ENCODE peak calls at places on chromosomes 3 and 15, in six cellular contexts. B, X, M, Z, V and Y are unnamed samples.

GRCh38 chr3:171850324-171850697 is 7.2 kb downstream of the TMEM212 start:
- DNase-seq in M (no peak), Z (no peak), B (no peak), X (no peak), V (no peak), Y (no peak)

GRCh38 chr3:27357665-27358258 is 11.4 kb downstream of the NEK10 start:
- DNase-seq in V (peak; percentile 51), X (peak; percentile 70), M (no peak), Z (peak; percentile 72), B (peak; percentile 69), Y (peak; percentile 39)

GRCh38 chr3:169528289-169528688 is 135.2 kb downstream of the MECOM start:
- DNase-seq in M (no peak), V (no peak), X (no peak), Z (no peak), B (no peak), Y (no peak)

GRCh38 chr3:72352176-72352575 is 496.1 kb downstream of the SHQ1 start:
- DNase-seq in X (no peak), V (no peak), M (no peak), B (no peak), Z (no peak), Y (no peak)

GRCh38 chr15:27492021-27492621 is 521.1 kb downstream of the GABRG3 start:
- DNase-seq in Z (no peak), B (no peak), V (no peak), X (no peak), M (no peak), Y (no peak)

GRCh38 chr15:42131826-42132806 is 24.3 kb downstream of the PLA2G4F start:
- DNase-seq in M (no peak), B (no peak), X (peak; percentile 28), Z (peak; percentile 22), V (peak; percentile 50), Y (no peak)

GRCh38 chr3:149160754-149161289 is 31.4 kb downstream of the HPS3 start:
- DNase-seq in V (no peak), Z (no peak), X (no peak), M (no peak), B (no peak), Y (no peak)

GRCh38 chr3:150917941-150918340 is 12.7 kb upstream of the MINDY4B start:
- DNase-seq in V (no peak), M (no peak), B (no peak), Z (no peak), X (no peak), Y (no peak)

GRCh38 chr15:65916664-65917406 is 47.5 kb downstream of the RAB11A start:
- DNase-seq in X (peak; percentile 85), V (peak; percentile 79), Z (peak; percentile 79), B (peak; percentile 13), M (peak; percentile 44), Y (no peak)

GRCh38 chr3:133428552-133428951 is 28.7 kb downstream of the BFSP2 start:
- DNase-seq in V (no peak), Z (no peak), X (no peak), M (no peak), B (no peak), Y (no peak)

GRCh38 chr15:47870956-47871625 is 153.8 kb downstream of the SEMA6D start:
- DNase-seq in B (no peak), Z (peak; percentile 37), M (no peak), V (no peak), X (no peak), Y (no peak)

GRCh38 chr15:31303434-31304073 is 23.1 kb upstream of the KLF13 start:
- DNase-seq in B (peak; percentile 52), X (no peak), V (peak; percentile 33), Z (no peak), M (peak; percentile 60), Y (peak; percentile 65)

GRCh38 chr15:55770808-55771207 is 27.9 kb upstream of the PRTG start:
- DNase-seq in X (no peak), V (no peak), B (no peak), Z (peak; percentile 23), M (no peak), Y (no peak)

GRCh38 chr3:194133661-194134230 is 2.2 kb upstream of the HES1 start:
- DNase-seq in Z (peak; percentile 82), M (peak; percentile 75), B (peak; percentile 46), X (peak; percentile 65), V (peak; percentile 72), Y (peak; percentile 55)

GRCh38 chr3:49926117-49926728 is 3.4 kb downstream of the MON1A start:
- DNase-seq in Z (no peak), V (no peak), M (no peak), B (no peak), X (no peak), Y (no peak)
- H3K4me1 ChIP-seq in Z (peaks cover 9% of the 10 kb centered on the region), V (peaks cover 25% of the 10 kb centered on the region), M (peaks cover 25% of the 10 kb centered on the region), B (peaks cover 17% of the 10 kb centered on the region), X (no peaks in the 10 kb centered on the region), Y (peaks cover 10% of the 10 kb centered on the region)

GRCh38 chr3:53787016-53787415 is 59.2 kb downstream of the CHDH start:
- DNase-seq in X (no peak), B (no peak), Z (no peak), M (no peak), V (no peak), Y (no peak)
- H3K4me1 ChIP-seq in X (no peaks in the 10 kb centered on the region), B (no peaks in the 10 kb centered on the region), Z (no peaks in the 10 kb centered on the region), M (no peaks in the 10 kb centered on the region), V (no peaks in the 10 kb centered on the region), Y (no peaks in the 10 kb centered on the region)

GRCh38 chr3:18386274-18386673 is 38.9 kb downstream of the SATB1 start:
- DNase-seq in B (no peak), V (no peak), Z (no peak), X (no peak), M (no peak), Y (no peak)

GRCh38 chr3:18382760-18383369 is 42.3 kb downstream of the SATB1 start:
- DNase-seq in X (no peak), B (no peak), M (no peak), V (no peak), Z (no peak), Y (no peak)

GRCh38 chr3:18389108-18389733 is 35.9 kb downstream of the SATB1 start:
- DNase-seq in V (no peak), M (no peak), X (no peak), B (no peak), Z (peak; percentile 46), Y (no peak)

GRCh38 chr3:18390024-18390660 is 35.0 kb downstream of the SATB1 start:
- DNase-seq in M (no peak), B (no peak), Z (no peak), X (no peak), V (no peak), Y (no peak)

GRCh38 chr3:18385706-18386105 is 39.4 kb downstream of the SATB1 start:
- DNase-seq in B (no peak), Z (no peak), M (no peak), V (no peak), X (no peak), Y (no peak)
- H3K4me1 ChIP-seq in B (no peaks in the 10 kb centered on the region), Z (no peaks in the 10 kb centered on the region), M (no peaks in the 10 kb centered on the region), V (no peaks in the 10 kb centered on the region), X (no peaks in the 10 kb centered on the region), Y (no peaks in the 10 kb centered on the region)

DNA sequence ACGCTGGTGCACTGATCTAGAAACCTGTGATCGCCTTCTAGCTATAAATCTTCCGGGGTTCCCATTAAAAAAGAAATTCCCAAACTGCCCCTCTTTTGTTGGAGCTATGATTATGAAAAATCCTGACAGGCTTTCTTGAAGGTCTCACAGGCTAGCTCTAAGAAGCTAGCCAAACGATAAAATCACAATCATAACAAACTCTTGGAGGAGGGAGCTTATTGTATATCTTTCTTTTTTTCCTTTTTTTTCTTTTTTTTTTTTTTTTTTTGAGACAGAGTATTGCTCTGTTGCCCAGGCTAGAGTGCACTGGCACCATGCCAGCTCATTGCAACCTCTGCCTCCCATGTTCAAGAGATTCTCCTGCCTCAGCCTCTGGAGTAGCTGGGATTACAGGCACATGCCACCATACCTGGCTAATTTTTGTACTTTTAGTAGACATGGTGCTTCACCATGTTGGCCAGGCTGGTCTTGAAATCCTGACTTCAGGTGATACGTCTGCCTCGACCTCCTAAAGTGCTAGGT is 72.0 kb downstream of the MYO1E start:
- DNase-seq in M (peak; percentile 26), V (no peak), X (no peak), Z (no peak), B (peak; percentile 61), Y (peak; percentile 73)
- H3K4me1 ChIP-seq in M (peaks cover 33% of the 10 kb centered on the region), V (peaks cover 93% of the 10 kb centered on the region), X (peaks cover 5% of the 10 kb centered on the region), Z (peaks cover 14% of the 10 kb centered on the region), B (peaks cover 44% of the 10 kb centered on the region), Y (peaks cover 49% of the 10 kb centered on the region)

GRCh38 chr3:50150404-50150750 is 4.7 kb upstream of the SEMA3F start:
- DNase-seq in X (no peak), Z (no peak), V (no peak), B (no peak), M (no peak), Y (no peak)

GRCh38 chr3:50147016-50147415 is 8.1 kb upstream of the SEMA3F start:
- DNase-seq in Z (no peak), M (no peak), B (no peak), X (no peak), V (no peak), Y (no peak)

GRCh38 chr3:50147447-50147846 is 7.7 kb upstream of the SEMA3F start:
- DNase-seq in Z (no peak), B (no peak), X (no peak), M (no peak), V (no peak), Y (no peak)

GRCh38 chr3:50146316-50146901 is 8.7 kb upstream of the SEMA3F start:
- DNase-seq in Z (no peak), M (no peak), X (no peak), V (no peak), B (no peak), Y (no peak)

GRCh38 chr3:50147861-50148260 is 7.3 kb upstream of the SEMA3F start:
- DNase-seq in M (no peak), X (no peak), V (no peak), B (no peak), Z (peak; percentile 48), Y (no peak)
- H3K4me1 ChIP-seq in M (no peaks in the 10 kb centered on the region), X (peaks cover 3% of the 10 kb centered on the region), V (no peaks in the 10 kb centered on the region), B (no peaks in the 10 kb centered on the region), Z (peaks cover 52% of the 10 kb centered on the region), Y (no peaks in the 10 kb centered on the region)

DNA sequence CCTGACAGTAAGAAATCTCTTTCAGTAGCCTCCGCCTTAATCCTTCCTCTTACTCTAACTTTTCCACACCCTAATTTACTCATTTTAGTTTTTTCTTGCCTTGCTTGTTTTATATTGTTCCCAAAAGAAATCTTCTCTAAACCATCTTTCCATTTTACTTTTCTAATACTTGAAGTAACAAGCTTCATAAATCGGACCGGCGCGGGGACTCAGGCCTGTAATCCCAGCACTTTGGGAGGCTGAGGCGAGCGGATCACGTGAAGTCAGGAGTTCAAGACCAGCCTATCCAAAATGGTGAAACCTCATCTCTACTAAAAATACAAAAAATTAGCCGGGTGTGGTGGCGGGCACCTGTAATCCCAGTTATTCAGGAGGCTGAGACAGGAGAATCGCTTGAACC is 17.3 kb downstream of the ZNF148 start:
- DNase-seq in Z (no peak), V (no peak), M (no peak), X (no peak), B (no peak), Y (no peak)
- H3K4me1 ChIP-seq in Z (no peaks in the 10 kb centered on the region), V (peaks cover 5% of the 10 kb centered on the region), M (peaks cover 55% of the 10 kb centered on the region), X (no peaks in the 10 kb centered on the region), B (peaks cover 20% of the 10 kb centered on the region), Y (peaks cover 4% of the 10 kb centered on the region)

DNA sequence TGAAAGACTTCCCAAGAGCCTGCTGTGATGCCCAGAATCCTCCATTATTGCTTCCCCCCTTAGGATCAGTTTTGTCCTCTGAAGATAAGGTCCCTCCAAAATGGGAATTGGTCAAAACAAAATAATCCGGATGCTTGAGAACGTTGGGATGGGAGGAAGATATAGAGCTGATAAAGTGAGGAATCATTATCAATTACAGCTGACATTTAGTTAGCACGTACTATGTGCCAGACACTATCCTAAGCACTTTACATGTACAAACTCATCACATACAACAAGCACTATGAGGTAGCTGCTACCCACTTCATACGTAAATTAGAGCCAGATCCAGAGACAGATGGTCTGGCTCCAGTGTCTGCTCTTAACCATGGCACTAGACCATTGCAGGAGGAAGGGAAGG is 6.6 kb upstream of the RPP25 start:
- DNase-seq in V (no peak), Z (no peak), M (no peak), B (no peak), X (no peak), Y (no peak)
- H3K4me1 ChIP-seq in V (peaks cover 44% of the 10 kb centered on the region), Z (peaks cover 10% of the 10 kb centered on the region), M (peaks cover 12% of the 10 kb centered on the region), B (peaks cover 2% of the 10 kb centered on the region), X (no peaks in the 10 kb centered on the region), Y (peaks cover 9% of the 10 kb centered on the region)